ENCODE peak calls at places on chromosomes 6 and 20, in nine cellular contexts. J is kidney; B is activated CD4-positive, CD25-positive, alpha-beta regulatory T cell treated with anti-CD3 and anti-CD28 coated beads, Interleukin-2, amount 50 U/mL, for 72 hours; G is NCI-H774; L is amniotic epithelial cell; D is AG09309; W is ELR; R is head of caudate nucleus; E is upper lobe of left lung. H is an unnamed sample.

GRCh38 chr20:50421356-50422340 is 88.5 kb upstream of the PTPN1 start:
- DNase-seq in J (no peak), B (no peak), G (no peak), L (peak), D (no peak), W (no peak), R (no peak), E (no peak), H (no peak)

GRCh38 chr20:46078954-46079353 is 10.8 kb downstream of the NCOA5 start:
- DNase-seq in J (no peak), B (no peak), G (no peak), L (no peak), D (no peak), W (no peak), R (no peak), E (no peak), H (no peak)

GRCh38 chr6:686528-686927 is 6.4 kb downstream of the EXOC2 start:
- DNase-seq in J (no peak), B (no peak), G (no peak), L (no peak), D (no peak), W (peak), R (no peak), E (no peak), H (no peak)

GRCh38 chr20:31869673-31869941 is 720 bp downstream of the DUSP15 start:
- DNase-seq in J (no peak), B (no peak), G (no peak), L (no peak), D (no peak), W (no peak), R (no peak), E (no peak), H (no peak)

GRCh38 chr6:166275714-166276166 is 32.5 kb downstream of the PRR18 start:
- DNase-seq in J (peak), B (peak), G (peak), L (peak), D (no peak), W (peak), R (peak), E (peak), H (peak)

GRCh38 chr6:110688661-110689268 is 126.5 kb downstream of the CDK19 start:
- DNase-seq in J (no peak), B (no peak), G (no peak), L (no peak), D (no peak), W (no peak), R (peak), E (peak), H (no peak)

GRCh38 chr6:127516676-127517273 is 2.4 kb downstream of the MTCL3 start:
- DNase-seq in J (no peak), B (peak), G (peak), L (peak), D (no peak), W (peak), R (peak), E (peak), H (peak)

GRCh38 chr20:33675127-33675954 is 1.1 kb upstream of the NECAB3 start:
- DNase-seq in J (peak), B (no peak), G (no peak), L (peak), D (no peak), W (peak), R (no peak), E (no peak), H (no peak)

GRCh38 chr6:72553531-72554202 is 68.2 kb upstream of the KCNQ5 start:
- DNase-seq in J (no peak), B (no peak), G (peak), L (peak), D (peak), W (peak), R (no peak), E (no peak), H (no peak)

GRCh38 chr20:63378626-63379025 is 17.5 kb upstream of the CHRNA4 start:
- DNase-seq in J (no peak), B (no peak), G (no peak), L (no peak), D (no peak), W (no peak), R (no peak), E (no peak), H (no peak)

GRCh38 chr20:23361108-23361650 is 803 bp upstream of the GZF1 start:
- DNase-seq in J (no peak), B (no peak), G (no peak), L (peak), D (no peak), W (peak), R (no peak), E (no peak), H (peak)

GRCh38 chr6:133623065-133623464 is 265.8 kb upstream of the TCF21 start:
- DNase-seq in J (no peak), B (no peak), G (no peak), L (no peak), D (no peak), W (no peak), R (no peak), E (no peak), H (no peak)

GRCh38 chr6:75331134-75331533 is 46.5 kb upstream of the TMEM30A start:
- DNase-seq in J (no peak), B (no peak), G (no peak), L (peak), D (peak), W (peak), R (no peak), E (no peak), H (no peak)

GRCh38 chr20:13286600-13286999 is 65.5 kb downstream of the ISM1 start:
- DNase-seq in J (no peak), B (no peak), G (no peak), L (no peak), D (no peak), W (no peak), R (no peak), E (peak), H (no peak)

GRCh38 chr6:44667226-44667625 is 279.7 kb downstream of the CDC5L start:
- DNase-seq in J (no peak), B (no peak), G (no peak), L (peak), D (peak), W (peak), R (no peak), E (no peak), H (no peak)